ENCODE peak calls at places on chromosomes 3 and 15, in four cellular contexts. One of them, this sample, is unnamed.

GRCh38 chr3:152578769-152579168 is 256.2 kb upstream of the P2RY1 start:
- DNase-seq in GM12878: no peak
- DNase-seq in K562: no peak
- DNase-seq in SK-N-SH: no peak
- DNase-seq in this sample: no peak

GRCh38 chr15:65339436-65339835 is 35.0 kb downstream of the RNU5B-1 start:
- DNase-seq in GM12878: no peak
- DNase-seq in K562: no peak
- DNase-seq in SK-N-SH: peak
- DNase-seq in this sample: no peak

GRCh38 chr15:87916208-87916607 is 340.3 kb downstream of the NTRK3 start:
- DNase-seq in GM12878: no peak
- DNase-seq in K562: no peak
- DNase-seq in SK-N-SH: no peak
- DNase-seq in this sample: no peak

GRCh38 chr3:147943265-147943945 is 534.2 kb downstream of the ZIC1 start:
- DNase-seq in GM12878: no peak
- DNase-seq in K562: no peak
- DNase-seq in SK-N-SH: no peak
- DNase-seq in this sample: no peak

GRCh38 chr3:101484805-101485620 is 28.0 kb downstream of the SENP7 start:
- DNase-seq in GM12878: no peak
- DNase-seq in K562: peak
- DNase-seq in SK-N-SH: no peak
- DNase-seq in this sample: no peak

GRCh38 chr3:73727117-73727802 is 102.5 kb upstream of the PDZRN3 start:
- DNase-seq in GM12878: no peak
- DNase-seq in K562: no peak
- DNase-seq in SK-N-SH: no peak
- DNase-seq in this sample: peak

GRCh38 chr3:45095916-45096526 is 50.2 kb downstream of the CDCP1 start:
- DNase-seq in GM12878: no peak
- DNase-seq in K562: no peak
- DNase-seq in SK-N-SH: peak
- DNase-seq in this sample: no peak

GRCh38 chr3:59143447-59143846 is 93.6 kb upstream of the CFAP20DC start:
- DNase-seq in GM12878: no peak
- DNase-seq in K562: no peak
- DNase-seq in SK-N-SH: no peak
- DNase-seq in this sample: no peak

GRCh38 chr3:5389057-5389456 is 201.6 kb downstream of the EDEM1 start:
- DNase-seq in GM12878: no peak
- DNase-seq in K562: no peak
- DNase-seq in SK-N-SH: no peak
- DNase-seq in this sample: no peak

GRCh38 chr3:11757441-11757875 is 89.2 kb downstream of the TAMM41 start:
- DNase-seq in GM12878: no peak
- DNase-seq in K562: no peak
- DNase-seq in SK-N-SH: no peak
- DNase-seq in this sample: no peak

GRCh38 chr3:119884161-119884557 is 102.3 kb downstream of the NR1I2 start:
- DNase-seq in GM12878: no peak
- DNase-seq in K562: no peak
- DNase-seq in SK-N-SH: no peak
- DNase-seq in this sample: no peak

GRCh38 chr3:63687569-63688233 is 35.2 kb downstream of the SNTN start:
- DNase-seq in GM12878: no peak
- DNase-seq in K562: no peak
- DNase-seq in SK-N-SH: no peak
- DNase-seq in this sample: no peak

GRCh38 chr3:99066863-99067262 is 165.4 kb upstream of the DCBLD2 start:
- DNase-seq in GM12878: no peak
- DNase-seq in K562: no peak
- DNase-seq in SK-N-SH: no peak
- DNase-seq in this sample: no peak

GRCh38 chr3:100207886-100208285 is 52.9 kb upstream of the TBC1D23 start:
- DNase-seq in GM12878: no peak
- DNase-seq in K562: no peak
- DNase-seq in SK-N-SH: no peak
- DNase-seq in this sample: no peak

GRCh38 chr3:29373016-29373690 is 92.3 kb downstream of the RBMS3 start:
- DNase-seq in GM12878: no peak
- DNase-seq in K562: no peak
- DNase-seq in SK-N-SH: no peak
- DNase-seq in this sample: no peak

GRCh38 chr3:111496894-111497559 is 45.0 kb upstream of the CD96 start:
- DNase-seq in GM12878: no peak
- DNase-seq in K562: no peak
- DNase-seq in SK-N-SH: no peak
- DNase-seq in this sample: no peak
- TF ChIP-seq USF1 in GM12878: no peak
- TF ChIP-seq USF1 in K562: no peak
- TF ChIP-seq USF1 in SK-N-SH: no peak
- TF ChIP-seq USF1 in this sample: no peak

DNA sequence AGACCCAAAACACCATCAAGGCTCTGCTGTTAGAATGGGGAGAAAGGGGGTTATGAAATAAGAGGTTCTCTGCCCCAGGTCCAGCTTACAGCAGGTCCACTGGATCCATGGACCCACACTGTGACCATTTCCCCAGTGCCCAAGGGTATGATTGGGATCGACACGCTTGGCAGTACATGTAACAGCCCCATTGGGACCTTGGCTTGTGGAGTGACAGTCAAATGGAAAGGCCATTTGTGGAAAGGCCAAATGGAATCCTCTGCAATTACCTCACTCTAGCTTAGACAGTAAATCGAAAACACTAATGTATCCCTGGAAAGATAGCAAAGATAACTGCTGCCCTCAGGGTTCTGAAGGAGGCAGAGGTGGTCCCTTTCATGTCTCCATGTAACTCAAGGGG is 109.0 kb downstream of the MINAR1 start:
- DNase-seq in GM12878: no peak
- DNase-seq in K562: no peak
- DNase-seq in SK-N-SH: no peak
- DNase-seq in this sample: no peak
- TF ChIP-seq USF1 in GM12878: no peak
- TF ChIP-seq USF1 in K562: no peak
- TF ChIP-seq USF1 in SK-N-SH: no peak
- TF ChIP-seq USF1 in this sample: no peak

DNA sequence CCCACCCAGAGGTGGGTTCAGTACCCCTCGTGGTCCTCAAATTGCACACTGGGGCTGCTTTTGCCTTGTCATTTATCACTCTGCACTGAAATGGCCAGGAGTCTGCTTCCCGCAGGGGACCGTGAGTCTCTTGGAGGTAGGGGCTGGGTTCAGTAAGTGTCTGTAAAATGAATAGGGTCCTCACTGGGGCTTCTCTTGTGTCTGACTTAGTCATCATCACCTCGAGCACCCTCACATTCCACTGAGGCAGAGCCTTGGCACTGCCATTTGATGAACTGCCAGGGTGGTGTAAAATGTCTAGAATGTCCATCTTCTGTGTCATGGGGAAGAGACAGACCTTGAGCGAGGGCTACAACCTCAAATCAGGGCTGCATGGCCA is 61.0 kb upstream of the RYK start:
- DNase-seq in GM12878: no peak
- DNase-seq in K562: no peak
- DNase-seq in SK-N-SH: no peak
- DNase-seq in this sample: no peak
- TF ChIP-seq USF1 in GM12878: no peak
- TF ChIP-seq USF1 in K562: no peak
- TF ChIP-seq USF1 in SK-N-SH: no peak
- TF ChIP-seq USF1 in this sample: no peak

GRCh38 chr3:182683335-182684257 is 109.7 kb upstream of the ATP11B start:
- DNase-seq in GM12878: peak
- DNase-seq in K562: peak
- DNase-seq in SK-N-SH: peak
- DNase-seq in this sample: peak
- TF ChIP-seq USF1 in GM12878: no peak
- TF ChIP-seq USF1 in K562: no peak
- TF ChIP-seq USF1 in SK-N-SH: no peak
- TF ChIP-seq USF1 in this sample: no peak

DNA sequence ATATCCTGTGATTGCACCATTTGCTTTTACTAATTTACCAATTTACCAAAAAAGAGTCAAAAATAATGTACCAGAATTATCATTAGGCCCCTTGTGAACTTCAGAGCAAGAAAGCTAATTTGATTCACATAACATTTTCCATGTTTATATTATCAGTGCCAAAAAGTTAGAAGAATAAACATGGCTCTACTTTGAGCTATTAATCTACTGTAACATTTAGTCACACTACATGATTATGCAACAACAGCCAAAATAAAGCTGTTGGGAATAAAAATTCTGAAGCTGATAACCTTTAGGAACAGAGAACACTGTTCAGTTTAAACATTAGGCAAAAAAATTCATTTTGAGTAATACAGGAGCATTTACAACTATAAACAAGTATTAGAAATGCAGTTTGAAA is 63.6 kb downstream of the PROS1 start:
- DNase-seq in GM12878: no peak
- DNase-seq in K562: no peak
- DNase-seq in SK-N-SH: no peak
- DNase-seq in this sample: no peak
- TF ChIP-seq USF1 in GM12878: no peak
- TF ChIP-seq USF1 in K562: no peak
- TF ChIP-seq USF1 in SK-N-SH: no peak
- TF ChIP-seq USF1 in this sample: no peak

GRCh38 chr3:121885386-121885785 is 8.8 kb upstream of the SLC15A2 start:
- DNase-seq in GM12878: no peak
- DNase-seq in K562: no peak
- DNase-seq in SK-N-SH: no peak
- DNase-seq in this sample: no peak

GRCh38 chr3:121878411-121878810 is 15.8 kb upstream of the SLC15A2 start:
- DNase-seq in GM12878: no peak
- DNase-seq in K562: no peak
- DNase-seq in SK-N-SH: no peak
- DNase-seq in this sample: no peak

DNA sequence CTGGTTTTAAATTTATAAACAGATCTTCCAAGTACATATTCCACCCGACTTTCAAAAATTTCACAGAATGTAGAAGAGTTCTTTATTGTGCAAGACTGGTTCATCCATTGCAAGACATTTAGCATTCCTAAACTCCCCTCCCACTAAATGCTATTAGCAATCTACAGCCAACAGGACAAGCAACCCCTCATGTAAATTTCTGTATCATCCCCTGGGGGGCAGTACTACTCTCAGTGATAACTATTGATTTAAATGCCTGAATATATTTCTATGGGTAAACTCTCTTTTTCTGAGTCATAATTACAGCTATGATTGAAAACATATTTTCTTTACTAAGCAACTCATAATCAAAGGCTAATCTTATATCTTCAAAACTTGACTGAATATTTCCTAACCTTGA is 10.7 kb upstream of the SLC15A2 start:
- DNase-seq in GM12878: no peak
- DNase-seq in K562: peak
- DNase-seq in SK-N-SH: peak
- DNase-seq in this sample: no peak
- TF ChIP-seq USF1 in GM12878: no peak
- TF ChIP-seq USF1 in K562: no peak
- TF ChIP-seq USF1 in SK-N-SH: no peak
- TF ChIP-seq USF1 in this sample: no peak

DNA sequence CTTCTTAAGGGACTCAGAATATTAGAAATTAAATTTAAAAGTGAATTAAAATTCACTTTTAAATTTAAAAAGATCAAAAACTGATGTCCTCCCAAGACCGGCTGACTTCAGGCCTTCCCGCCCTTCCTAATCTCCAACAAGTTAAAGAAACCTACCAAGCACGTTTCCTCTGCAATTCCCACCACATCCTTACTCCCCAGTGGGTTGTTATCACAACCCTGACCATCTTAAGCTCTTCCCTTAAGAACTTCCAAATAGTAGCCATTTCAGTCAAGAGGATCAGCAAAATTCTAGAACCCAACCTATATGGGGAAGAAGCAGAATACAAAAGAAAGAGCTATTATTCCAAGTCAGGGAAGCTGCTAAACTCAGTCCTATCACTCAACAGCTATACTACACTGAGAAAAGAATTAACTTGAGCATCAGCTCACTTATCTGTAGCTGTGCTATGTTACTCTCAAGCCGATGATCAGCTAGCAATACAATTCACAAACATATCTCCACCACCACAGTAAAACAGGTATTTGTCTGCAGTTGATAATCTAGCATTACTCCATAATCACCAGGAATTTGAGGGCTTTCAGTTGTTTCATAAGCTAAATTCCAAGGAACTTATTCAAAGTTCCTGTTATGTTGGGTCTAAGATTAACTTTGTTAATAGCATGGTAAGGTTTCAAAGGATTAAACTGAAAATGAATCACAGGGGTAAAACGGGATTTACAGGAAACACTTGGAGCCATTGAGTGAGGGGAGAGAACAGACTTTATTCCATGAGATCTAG is 14.3 kb downstream of the ABCC5 start:
- DNase-seq in GM12878: no peak
- DNase-seq in K562: no peak
- DNase-seq in SK-N-SH: no peak
- DNase-seq in this sample: no peak
- TF ChIP-seq USF1 in GM12878: no peak
- TF ChIP-seq USF1 in K562: no peak
- TF ChIP-seq USF1 in SK-N-SH: no peak
- TF ChIP-seq USF1 in this sample: no peak

GRCh38 chr3:118504906-118505305 is 529.7 kb downstream of the IGSF11 start:
- DNase-seq in GM12878: no peak
- DNase-seq in K562: no peak
- DNase-seq in SK-N-SH: no peak
- DNase-seq in this sample: no peak

GRCh38 chr3:118495243-118495642 is 539.4 kb downstream of the IGSF11 start:
- DNase-seq in GM12878: no peak
- DNase-seq in K562: no peak
- DNase-seq in SK-N-SH: no peak
- DNase-seq in this sample: no peak

GRCh38 chr3:118505784-118506183 is 528.9 kb downstream of the IGSF11 start:
- DNase-seq in GM12878: no peak
- DNase-seq in K562: no peak
- DNase-seq in SK-N-SH: no peak
- DNase-seq in this sample: no peak

DNA sequence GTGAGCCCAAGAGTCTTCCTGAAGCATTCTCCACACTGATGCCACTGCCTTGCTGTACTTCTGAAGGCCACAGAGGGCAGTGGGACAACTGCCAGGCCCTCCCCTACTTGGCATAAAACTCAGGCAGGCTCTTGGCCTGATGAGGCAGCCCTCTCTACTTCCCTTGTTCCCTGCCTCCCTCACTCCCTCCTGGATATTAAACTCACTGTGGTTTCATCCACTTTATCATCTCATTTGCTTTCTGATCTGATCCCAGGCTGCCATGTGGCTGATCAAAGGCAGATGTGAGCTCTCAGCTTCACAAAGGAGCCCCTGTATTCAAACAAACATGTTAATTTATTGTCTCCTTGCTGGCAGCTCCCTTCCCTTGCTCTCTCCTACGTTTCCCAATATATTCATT is 533.5 kb downstream of the IGSF11 start:
- DNase-seq in GM12878: no peak
- DNase-seq in K562: no peak
- DNase-seq in SK-N-SH: peak
- DNase-seq in this sample: peak
- TF ChIP-seq USF1 in GM12878: no peak
- TF ChIP-seq USF1 in K562: no peak
- TF ChIP-seq USF1 in SK-N-SH: no peak
- TF ChIP-seq USF1 in this sample: no peak

This sample was measured in WTC11.